ENCODE peak calls at places on chromosome 2, in nine cellular contexts. Z, P, W, L, J, T, Q, I and N are unnamed samples. For H3K4me1, the result is how much of the 10 kb centered on the place peaks cover.

GRCh38 chr2:206083602-206084467 is 2.1 kb downstream of the INO80D start:
- DNase-seq in Z (no peak), P (peak), W (no peak), L (peak), J (peak), T (no peak), Q (no peak), I (no peak), N (peak)

GRCh38 chr2:231412616-231412963 is 17.1 kb downstream of the B3GNT7 start:
- DNase-seq in Z (no peak), P (no peak), W (no peak), L (no peak), J (no peak), T (no peak), Q (no peak), I (no peak), N (no peak)

GRCh38 chr2:9089831-9090230 is 86.3 kb upstream of the MBOAT2 start:
- DNase-seq in Z (no peak), P (no peak), W (no peak), L (no peak), J (no peak), T (no peak), Q (no peak), I (no peak), N (no peak)

GRCh38 chr2:224802407-224802806 is 86.2 kb upstream of the CCDC195 start:
- DNase-seq in Z (no peak), P (no peak), W (no peak), L (peak), J (peak), T (no peak), Q (no peak), I (no peak), N (peak)

GRCh38 chr2:49693961-49694360 is 539.6 kb upstream of the FSHR start:
- DNase-seq in Z (no peak), P (no peak), W (no peak), L (no peak), J (no peak), T (no peak), Q (no peak), I (no peak), N (no peak)

GRCh38 chr2:10243926-10244270 is 58.8 kb upstream of the HPCAL1 start:
- DNase-seq in Z (peak), P (no peak), W (no peak), L (no peak), J (no peak), T (no peak), Q (no peak), I (no peak), N (no peak)

GRCh38 chr2:31415421-31415820 is 879 bp upstream of the XDH start:
- DNase-seq in Z (no peak), P (no peak), W (no peak), L (no peak), J (no peak), T (no peak), Q (no peak), I (no peak), N (no peak)

GRCh38 chr2:219418570-219419189 is 503 bp downstream of the DES start:
- DNase-seq in Z (no peak), P (no peak), W (no peak), L (peak), J (peak), T (no peak), Q (no peak), I (no peak), N (no peak)

GRCh38 chr2:168997794-168998193 is 33.3 kb downstream of the ABCB11 start:
- DNase-seq in Z (no peak), P (no peak), W (no peak), L (no peak), J (no peak), T (no peak), Q (no peak), I (no peak), N (no peak)

GRCh38 chr2:158773121-158773520 is 22.0 kb upstream of the DAPL1 start:
- DNase-seq in Z (no peak), P (no peak), W (no peak), L (no peak), J (peak), T (no peak), Q (no peak), I (no peak), N (no peak)

GRCh38 chr2:12487253-12488004 is 229.3 kb upstream of the TRIB2 start:
- DNase-seq in Z (no peak), P (no peak), W (no peak), L (no peak), J (no peak), T (no peak), Q (no peak), I (no peak), N (no peak)

DNA sequence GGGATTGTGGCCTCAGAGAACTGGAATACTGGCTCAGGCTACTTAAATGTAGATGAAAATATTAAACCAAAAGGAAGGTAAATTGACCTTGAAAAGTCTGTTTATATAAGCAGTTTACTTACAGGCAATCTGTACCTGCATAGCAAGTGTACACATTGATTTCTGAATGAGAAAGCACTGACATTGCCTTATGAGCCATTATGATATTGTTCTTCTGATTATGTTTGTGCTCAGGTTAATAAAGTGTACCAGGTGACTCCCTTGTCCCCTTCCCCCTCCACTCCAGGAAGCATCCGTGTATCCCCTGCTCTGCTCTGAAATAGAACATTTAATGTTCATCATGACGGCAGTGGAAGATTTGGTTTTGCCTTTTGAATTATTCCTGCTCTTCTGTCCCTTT is 86.5 kb upstream of the RANBP2 start:
- DNase-seq in Z (no peak), P (no peak), W (no peak), L (no peak), J (no peak), T (no peak), Q (no peak), I (no peak), N (no peak)
- H3K4me1 ChIP-seq in Z (half or more), P (under half), W (under half), L (under half), J (under half), T (half or more), Q (under half), I (half or more), N (under half)

GRCh38 chr2:17661460-17661859 is 92.2 kb downstream of the SMC6 start:
- DNase-seq in Z (no peak), P (no peak), W (no peak), L (no peak), J (no peak), T (no peak), Q (no peak), I (no peak), N (no peak)

GRCh38 chr2:17662723-17663122 is 90.9 kb downstream of the SMC6 start:
- DNase-seq in Z (no peak), P (no peak), W (no peak), L (no peak), J (no peak), T (no peak), Q (no peak), I (no peak), N (no peak)

GRCh38 chr2:17657759-17658158 is 95.9 kb downstream of the SMC6 start:
- DNase-seq in Z (no peak), P (no peak), W (no peak), L (no peak), J (no peak), T (no peak), Q (no peak), I (no peak), N (no peak)

GRCh38 chr2:17658251-17658843 is 95.3 kb downstream of the SMC6 start:
- DNase-seq in Z (no peak), P (no peak), W (no peak), L (no peak), J (no peak), T (no peak), Q (no peak), I (no peak), N (no peak)

GRCh38 chr2:17660219-17660618 is 93.4 kb downstream of the SMC6 start:
- DNase-seq in Z (no peak), P (no peak), W (no peak), L (no peak), J (no peak), T (no peak), Q (no peak), I (no peak), N (no peak)
- TF ChIP-seq CTCF in Z (no peak), P (no peak), W (no peak), L (peak), J (no peak), T (no peak), Q (no peak), I (no peak), N (no peak)

GRCh38 chr2:126655500-126656310 is at the start of gene GYPC:
- DNase-seq in Z (peak), P (peak), W (no peak), L (peak), J (peak), T (no peak), Q (no peak), I (peak), N (no peak)

GRCh38 chr2:126657636-126658315 is 1.8 kb downstream of the GYPC start:
- DNase-seq in Z (peak), P (peak), W (peak), L (peak), J (peak), T (peak), Q (peak), I (peak), N (peak)

GRCh38 chr2:126655066-126655465 is 892 bp upstream of the GYPC start:
- DNase-seq in Z (no peak), P (no peak), W (no peak), L (no peak), J (no peak), T (no peak), Q (no peak), I (peak), N (no peak)

GRCh38 chr2:126657146-126657635 is 1.2 kb downstream of the GYPC start:
- DNase-seq in Z (peak), P (peak), W (no peak), L (peak), J (peak), T (no peak), Q (no peak), I (no peak), N (peak)

GRCh38 chr2:126656311-126657145 is 570 bp downstream of the GYPC start:
- DNase-seq in Z (peak), P (peak), W (no peak), L (peak), J (peak), T (no peak), Q (no peak), I (peak), N (peak)
- H3K4me1 ChIP-seq in Z (half or more), P (under half), W (under half), L (under half), J (under half), T (under half), Q (under half), I (under half), N (under half)

GRCh38 chr2:127072970-127073369 is 34.0 kb downstream of the BIN1 start:
- DNase-seq in Z (no peak), P (no peak), W (no peak), L (no peak), J (no peak), T (no peak), Q (no peak), I (no peak), N (no peak)

GRCh38 chr2:127071901-127072328 is 35.0 kb downstream of the BIN1 start:
- DNase-seq in Z (no peak), P (no peak), W (no peak), L (no peak), J (no peak), T (no peak), Q (no peak), I (no peak), N (no peak)

GRCh38 chr2:127074358-127074757 is 32.6 kb downstream of the BIN1 start:
- DNase-seq in Z (no peak), P (no peak), W (no peak), L (no peak), J (no peak), T (no peak), Q (no peak), I (no peak), N (no peak)

GRCh38 chr2:127070221-127070620 is 36.7 kb downstream of the BIN1 start:
- DNase-seq in Z (no peak), P (no peak), W (no peak), L (no peak), J (no peak), T (no peak), Q (no peak), I (no peak), N (no peak)

GRCh38 chr2:127072380-127072779 is 34.6 kb downstream of the BIN1 start:
- DNase-seq in Z (no peak), P (no peak), W (no peak), L (no peak), J (no peak), T (no peak), Q (no peak), I (no peak), N (no peak)
- TF ChIP-seq CTCF in Z (no peak), P (no peak), W (no peak), L (no peak), J (peak), T (no peak), Q (no peak), I (no peak), N (no peak)

DNA sequence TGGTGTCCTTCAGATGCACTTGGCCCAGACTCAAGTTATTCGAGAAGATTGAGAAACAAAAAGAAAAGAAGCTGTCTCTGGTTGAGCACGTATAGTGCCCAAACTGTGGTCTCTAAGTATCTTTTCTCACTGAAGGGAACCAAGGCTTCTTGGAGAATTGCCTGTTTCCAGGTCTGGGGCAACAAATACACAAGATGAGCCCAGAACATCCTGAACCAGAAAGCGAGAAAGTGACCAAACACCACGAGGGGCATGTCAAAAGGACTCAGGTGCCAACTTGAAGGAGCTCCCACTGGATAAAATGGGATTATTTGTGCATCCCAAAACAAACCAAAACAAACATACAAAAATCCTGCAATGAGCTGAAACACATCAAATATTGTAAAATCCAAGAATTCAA is 13.6 kb upstream of the ATOH8 start:
- DNase-seq in Z (no peak), P (no peak), W (no peak), L (no peak), J (no peak), T (no peak), Q (no peak), I (no peak), N (no peak)
- H3K4me1 ChIP-seq in Z (half or more), P (under half), W (under half), L (under half), J (under half), T (under half), Q (under half), I (half or more), N (under half)